ENCODE peak calls at places on chromosomes 12 and 14, in five cellular contexts. D is stimulated activated CD8-positive, alpha-beta memory T cell treated with anti-CD3 and anti-CD28 coated beads, Interleukin-7, amount 100 ng/mL, for 1 hour; Y is NCI-H1105; G is stimulated activated CD4-positive, alpha-beta T cell treated with anti-CD3 and anti-CD28 coated beads, Interleukin-4, amount 100 ng/mL, for 1 hour; P is NCI-H510A. F is an unnamed sample.

GRCh38 chr12:28536088-28536487 is 345.8 kb downstream of the CCDC91 start:
- DNase-seq in D (no peak), Y (no peak), G (no peak), P (no peak), F (no peak)

GRCh38 chr14:105475916-105476845 is 1.6 kb downstream of the CRIP2 start:
- DNase-seq in D (no peak), Y (no peak), G (no peak), P (no peak), F (no peak)

GRCh38 chr12:42807766-42808165 is 218.2 kb upstream of the PRICKLE1 start:
- DNase-seq in D (no peak), Y (no peak), G (no peak), P (no peak), F (no peak)

GRCh38 chr12:91053951-91054715 is 3.7 kb downstream of the KERA start:
- DNase-seq in D (no peak), Y (no peak), G (no peak), P (no peak), F (no peak)

GRCh38 chr12:109113661-109114321 is 2.6 kb upstream of the ACACB start:
- DNase-seq in D (no peak), Y (no peak), G (no peak), P (no peak), F (no peak)

GRCh38 chr12:8038659-8039114 is 6.2 kb downstream of the FOXJ2 start:
- DNase-seq in D (no peak), Y (peak), G (peak), P (peak), F (peak)

GRCh38 chr12:52267266-52267665 is 7.2 kb upstream of the KRT86 start:
- DNase-seq in D (no peak), Y (no peak), G (no peak), P (no peak), F (no peak)

GRCh38 chr12:19421503-19422282 is 17.6 kb upstream of the AEBP2 start:
- DNase-seq in D (no peak), Y (no peak), G (no peak), P (no peak), F (no peak)

GRCh38 chr12:95218164-95218851 is 701 bp downstream of the VEZT start:
- DNase-seq in D (no peak), Y (peak), G (no peak), P (peak), F (peak)

GRCh38 chr12:116319851-116320621 is 42.5 kb upstream of the MED13L start:
- DNase-seq in D (no peak), Y (peak), G (no peak), P (no peak), F (no peak)

GRCh38 chr14:78721756-78722455 is 551.7 kb downstream of the NRXN3 start:
- DNase-seq in D (no peak), Y (peak), G (no peak), P (no peak), F (peak)

GRCh38 chr12:3753549-3754284 is 808 bp upstream of the CRACR2A start:
- DNase-seq in D (no peak), Y (no peak), G (no peak), P (no peak), F (no peak)

GRCh38 chr12:42143401-42144173 is 1.1 kb downstream of the GXYLT1 start:
- DNase-seq in D (no peak), Y (no peak), G (no peak), P (no peak), F (no peak)

GRCh38 chr12:80129895-80130535 is 30.7 kb downstream of the OTOGL start:
- DNase-seq in D (no peak), Y (no peak), G (no peak), P (no peak), F (no peak)

GRCh38 chr12:110379201-110379600 is 24.3 kb downstream of the ANAPC7 start:
- DNase-seq in D (no peak), Y (no peak), G (no peak), P (no peak), F (no peak)

GRCh38 chr14:52349731-52350130 is 35.6 kb downstream of the PTGER2 start:
- DNase-seq in D (no peak), Y (no peak), G (no peak), P (no peak), F (no peak)

GRCh38 chr14:93911975-93912374 is 15.2 kb upstream of the FAM181A start:
- DNase-seq in D (no peak), Y (no peak), G (no peak), P (no peak), F (no peak)

GRCh38 chr14:22900088-22900799 is 17.2 kb downstream of the REM2 start:
- DNase-seq in D (no peak), Y (peak), G (no peak), P (no peak), F (peak)